ENCODE peak calls at places on chromosome 2, in five cellular contexts. One of them, this sample, is unnamed.

GRCh38 chr2:36461039-36461681 is 105.6 kb downstream of the CRIM1 start:
- DNase-seq in SJSA1: no peak
- DNase-seq in caudate nucleus: no peak
- DNase-seq in CD4-positive, alpha-beta memory T cell: peak
- DNase-seq in fibroblast of lung: peak
- DNase-seq in this sample: peak

GRCh38 chr2:50343157-50343821 is 688.6 kb downstream of the NRXN1 start:
- DNase-seq in caudate nucleus: no peak
- DNase-seq in CD4-positive, alpha-beta memory T cell: no peak
- DNase-seq in SJSA1: no peak
- DNase-seq in fibroblast of lung: no peak
- DNase-seq in this sample: no peak

GRCh38 chr2:28620371-28620793 is 124.5 kb downstream of the PLB1 start:
- DNase-seq in CD4-positive, alpha-beta memory T cell: no peak
- DNase-seq in SJSA1: no peak
- DNase-seq in fibroblast of lung: no peak
- DNase-seq in caudate nucleus: no peak
- DNase-seq in this sample: no peak

GRCh38 chr2:29920631-29921559 is 491 bp downstream of the ALK start:
- DNase-seq in caudate nucleus: no peak
- DNase-seq in SJSA1: no peak
- DNase-seq in CD4-positive, alpha-beta memory T cell: no peak
- DNase-seq in fibroblast of lung: peak
- DNase-seq in this sample: no peak

GRCh38 chr2:43018179-43019024 is 208.0 kb downstream of the ZFP36L2 start:
- DNase-seq in SJSA1: no peak
- DNase-seq in caudate nucleus: no peak
- DNase-seq in CD4-positive, alpha-beta memory T cell: no peak
- DNase-seq in fibroblast of lung: peak
- DNase-seq in this sample: no peak

GRCh38 chr2:172082944-172083718 is 2.2 kb upstream of the DLX1 start:
- DNase-seq in SJSA1: peak
- DNase-seq in caudate nucleus: no peak
- DNase-seq in fibroblast of lung: no peak
- DNase-seq in CD4-positive, alpha-beta memory T cell: peak
- DNase-seq in this sample: no peak

GRCh38 chr2:202056611-202057010 is 16.4 kb upstream of the KIAA2012 start:
- DNase-seq in caudate nucleus: no peak
- DNase-seq in fibroblast of lung: no peak
- DNase-seq in CD4-positive, alpha-beta memory T cell: no peak
- DNase-seq in SJSA1: no peak
- DNase-seq in this sample: no peak

GRCh38 chr2:42569883-42570282 is 1.5 kb downstream of the MTA3 start:
- DNase-seq in caudate nucleus: no peak
- DNase-seq in fibroblast of lung: no peak
- DNase-seq in CD4-positive, alpha-beta memory T cell: no peak
- DNase-seq in SJSA1: no peak
- DNase-seq in this sample: no peak

GRCh38 chr2:109332880-109333279 is 203.9 kb downstream of the SH3RF3 start:
- DNase-seq in fibroblast of lung: no peak
- DNase-seq in SJSA1: no peak
- DNase-seq in CD4-positive, alpha-beta memory T cell: no peak
- DNase-seq in caudate nucleus: no peak
- DNase-seq in this sample: no peak

GRCh38 chr2:235614900-235615712 is 121.3 kb downstream of the AGAP1 start:
- DNase-seq in caudate nucleus: peak
- DNase-seq in fibroblast of lung: peak
- DNase-seq in CD4-positive, alpha-beta memory T cell: no peak
- DNase-seq in SJSA1: no peak
- DNase-seq in this sample: no peak

GRCh38 chr2:79219383-79219988 is 59.9 kb upstream of the REG3A start:
- DNase-seq in CD4-positive, alpha-beta memory T cell: no peak
- DNase-seq in caudate nucleus: no peak
- DNase-seq in SJSA1: no peak
- DNase-seq in fibroblast of lung: peak
- DNase-seq in this sample: peak

GRCh38 chr2:121529439-121530209 is 1.1 kb upstream of the RNU4ATAC start:
- DNase-seq in fibroblast of lung: peak
- DNase-seq in caudate nucleus: peak
- DNase-seq in CD4-positive, alpha-beta memory T cell: peak
- DNase-seq in SJSA1: peak
- DNase-seq in this sample: no peak

GRCh38 chr2:233098615-233099014 is 38.5 kb downstream of the INPP5D start:
- DNase-seq in caudate nucleus: no peak
- DNase-seq in SJSA1: no peak
- DNase-seq in CD4-positive, alpha-beta memory T cell: no peak
- DNase-seq in fibroblast of lung: no peak
- DNase-seq in this sample: no peak

GRCh38 chr2:145064476-145064875 is 544.6 kb upstream of the ZEB2 start:
- DNase-seq in CD4-positive, alpha-beta memory T cell: no peak
- DNase-seq in caudate nucleus: no peak
- DNase-seq in fibroblast of lung: no peak
- DNase-seq in SJSA1: no peak
- DNase-seq in this sample: no peak

GRCh38 chr2:145066795-145067194 is 546.9 kb upstream of the ZEB2 start:
- DNase-seq in fibroblast of lung: no peak
- DNase-seq in SJSA1: no peak
- DNase-seq in CD4-positive, alpha-beta memory T cell: no peak
- DNase-seq in caudate nucleus: peak
- DNase-seq in this sample: no peak

GRCh38 chr2:145065278-145065677 is 545.4 kb upstream of the ZEB2 start:
- DNase-seq in SJSA1: no peak
- DNase-seq in fibroblast of lung: no peak
- DNase-seq in CD4-positive, alpha-beta memory T cell: no peak
- DNase-seq in caudate nucleus: no peak
- DNase-seq in this sample: no peak

GRCh38 chr2:145067631-145068030 is 547.7 kb upstream of the ZEB2 start:
- DNase-seq in SJSA1: no peak
- DNase-seq in CD4-positive, alpha-beta memory T cell: no peak
- DNase-seq in caudate nucleus: no peak
- DNase-seq in fibroblast of lung: no peak
- DNase-seq in this sample: no peak

GRCh38 chr2:145066151-145066661 is 546.3 kb upstream of the ZEB2 start:
- DNase-seq in fibroblast of lung: no peak
- DNase-seq in CD4-positive, alpha-beta memory T cell: no peak
- DNase-seq in SJSA1: no peak
- DNase-seq in caudate nucleus: no peak
- DNase-seq in this sample: no peak
- H3K27ac ChIP-seq in fibroblast of lung: no peak
- H3K27ac ChIP-seq in CD4-positive, alpha-beta memory T cell: no peak
- H3K27ac ChIP-seq in SJSA1: no peak
- H3K27ac ChIP-seq in caudate nucleus: peak
- H3K27ac ChIP-seq in this sample: peak

GRCh38 chr2:65081232-65081685 is 25.0 kb downstream of the CEP68 start:
- DNase-seq in caudate nucleus: no peak
- DNase-seq in fibroblast of lung: no peak
- DNase-seq in SJSA1: no peak
- DNase-seq in CD4-positive, alpha-beta memory T cell: no peak
- DNase-seq in this sample: no peak
- H3K27ac ChIP-seq in caudate nucleus: no peak
- H3K27ac ChIP-seq in fibroblast of lung: no peak
- H3K27ac ChIP-seq in SJSA1: no peak
- H3K27ac ChIP-seq in CD4-positive, alpha-beta memory T cell: no peak
- H3K27ac ChIP-seq in this sample: no peak

DNA sequence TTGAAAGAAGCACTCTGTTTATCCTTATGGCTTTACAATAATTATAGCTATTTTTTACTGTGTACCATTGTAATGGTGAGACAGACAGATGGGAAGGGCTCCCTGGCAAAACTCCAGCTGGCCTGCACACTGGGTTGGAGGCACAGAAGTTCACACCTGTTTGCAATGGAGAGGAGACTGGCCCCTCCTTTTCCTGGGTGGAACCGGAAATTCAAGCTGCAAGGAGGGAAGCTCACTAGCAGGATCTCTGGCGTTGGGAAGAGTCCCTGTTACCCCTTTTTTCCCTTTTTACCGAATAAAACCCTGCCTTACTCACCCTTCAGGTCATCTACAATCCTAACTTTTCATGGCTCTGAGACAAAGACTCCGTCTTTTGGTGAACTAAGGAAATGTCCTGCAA is 100.3 kb upstream of the TFPI start:
- DNase-seq in SJSA1: no peak
- DNase-seq in fibroblast of lung: no peak
- DNase-seq in CD4-positive, alpha-beta memory T cell: no peak
- DNase-seq in caudate nucleus: no peak
- DNase-seq in this sample: no peak
- H3K27ac ChIP-seq in SJSA1: no peak
- H3K27ac ChIP-seq in fibroblast of lung: no peak
- H3K27ac ChIP-seq in CD4-positive, alpha-beta memory T cell: no peak
- H3K27ac ChIP-seq in caudate nucleus: no peak
- H3K27ac ChIP-seq in this sample: no peak

GRCh38 chr2:237464757-237465391 is 22.2 kb upstream of the MLPH start:
- DNase-seq in SJSA1: no peak
- DNase-seq in caudate nucleus: no peak
- DNase-seq in CD4-positive, alpha-beta memory T cell: no peak
- DNase-seq in fibroblast of lung: peak
- DNase-seq in this sample: no peak
- H3K27ac ChIP-seq in SJSA1: peak
- H3K27ac ChIP-seq in caudate nucleus: no peak
- H3K27ac ChIP-seq in CD4-positive, alpha-beta memory T cell: no peak
- H3K27ac ChIP-seq in fibroblast of lung: peak
- H3K27ac ChIP-seq in this sample: no peak

GRCh38 chr2:156334496-156335478 is 2.3 kb upstream of the NR4A2 start:
- DNase-seq in caudate nucleus: peak
- DNase-seq in fibroblast of lung: peak
- DNase-seq in SJSA1: peak
- DNase-seq in CD4-positive, alpha-beta memory T cell: peak
- DNase-seq in this sample: no peak
- H3K27ac ChIP-seq in caudate nucleus: peak
- H3K27ac ChIP-seq in fibroblast of lung: peak
- H3K27ac ChIP-seq in SJSA1: peak
- H3K27ac ChIP-seq in CD4-positive, alpha-beta memory T cell: peak
- H3K27ac ChIP-seq in this sample: peak

GRCh38 chr2:37795938-37796337 is 124.5 kb upstream of the CDC42EP3 start:
- DNase-seq in SJSA1: peak
- DNase-seq in caudate nucleus: no peak
- DNase-seq in fibroblast of lung: peak
- DNase-seq in CD4-positive, alpha-beta memory T cell: no peak
- DNase-seq in this sample: no peak

GRCh38 chr2:37796481-37796880 is 125.0 kb upstream of the CDC42EP3 start:
- DNase-seq in SJSA1: no peak
- DNase-seq in fibroblast of lung: no peak
- DNase-seq in CD4-positive, alpha-beta memory T cell: no peak
- DNase-seq in caudate nucleus: no peak
- DNase-seq in this sample: no peak

GRCh38 chr2:37794717-37795116 is 123.3 kb upstream of the CDC42EP3 start:
- DNase-seq in fibroblast of lung: peak
- DNase-seq in caudate nucleus: no peak
- DNase-seq in SJSA1: no peak
- DNase-seq in CD4-positive, alpha-beta memory T cell: no peak
- DNase-seq in this sample: no peak

GRCh38 chr2:37797081-37797480 is 125.6 kb upstream of the CDC42EP3 start:
- DNase-seq in fibroblast of lung: peak
- DNase-seq in caudate nucleus: no peak
- DNase-seq in SJSA1: no peak
- DNase-seq in CD4-positive, alpha-beta memory T cell: no peak
- DNase-seq in this sample: no peak

GRCh38 chr2:37795456-37795855 is 124.0 kb upstream of the CDC42EP3 start:
- DNase-seq in CD4-positive, alpha-beta memory T cell: no peak
- DNase-seq in SJSA1: no peak
- DNase-seq in caudate nucleus: no peak
- DNase-seq in fibroblast of lung: no peak
- DNase-seq in this sample: no peak
- H3K27ac ChIP-seq in CD4-positive, alpha-beta memory T cell: no peak
- H3K27ac ChIP-seq in SJSA1: peak
- H3K27ac ChIP-seq in caudate nucleus: no peak
- H3K27ac ChIP-seq in fibroblast of lung: no peak
- H3K27ac ChIP-seq in this sample: no peak

GRCh38 chr2:63545023-63545422 is 43.3 kb downstream of the WDPCP start:
- DNase-seq in fibroblast of lung: no peak
- DNase-seq in SJSA1: no peak
- DNase-seq in CD4-positive, alpha-beta memory T cell: no peak
- DNase-seq in caudate nucleus: no peak
- DNase-seq in this sample: no peak
- H3K27ac ChIP-seq in fibroblast of lung: no peak
- H3K27ac ChIP-seq in SJSA1: no peak
- H3K27ac ChIP-seq in CD4-positive, alpha-beta memory T cell: no peak
- H3K27ac ChIP-seq in caudate nucleus: no peak
- H3K27ac ChIP-seq in this sample: no peak

GRCh38 chr2:173191601-173192000 is 116.0 kb downstream of the MAP3K20 start:
- DNase-seq in SJSA1: no peak
- DNase-seq in fibroblast of lung: peak
- DNase-seq in caudate nucleus: no peak
- DNase-seq in CD4-positive, alpha-beta memory T cell: no peak
- DNase-seq in this sample: no peak
- H3K27ac ChIP-seq in SJSA1: peak
- H3K27ac ChIP-seq in fibroblast of lung: no peak
- H3K27ac ChIP-seq in caudate nucleus: no peak
- H3K27ac ChIP-seq in CD4-positive, alpha-beta memory T cell: no peak
- H3K27ac ChIP-seq in this sample: no peak

GRCh38 chr2:218286570-218287459 is 5.5 kb downstream of the TMBIM1 start:
- DNase-seq in fibroblast of lung: peak
- DNase-seq in caudate nucleus: peak
- DNase-seq in SJSA1: peak
- DNase-seq in CD4-positive, alpha-beta memory T cell: peak
- DNase-seq in this sample: no peak
- H3K27ac ChIP-seq in fibroblast of lung: peak
- H3K27ac ChIP-seq in caudate nucleus: peak
- H3K27ac ChIP-seq in SJSA1: peak
- H3K27ac ChIP-seq in CD4-positive, alpha-beta memory T cell: peak
- H3K27ac ChIP-seq in this sample: peak

GRCh38 chr2:200364142-200364541 is 57.6 kb downstream of the SPATS2L start:
- DNase-seq in SJSA1: no peak
- DNase-seq in caudate nucleus: no peak
- DNase-seq in fibroblast of lung: no peak
- DNase-seq in CD4-positive, alpha-beta memory T cell: no peak
- DNase-seq in this sample: no peak
- H3K27ac ChIP-seq in SJSA1: no peak
- H3K27ac ChIP-seq in caudate nucleus: no peak
- H3K27ac ChIP-seq in fibroblast of lung: no peak
- H3K27ac ChIP-seq in CD4-positive, alpha-beta memory T cell: no peak
- H3K27ac ChIP-seq in this sample: no peak